ENCODE peak calls at places on chromosomes 7 and 10, in seven cellular contexts. L is IMR-90, K is foreskin keratinocyte, H is heart right ventricle, T is body of pancreas, R is lung, U is lower lobe of right lung. V is an unnamed sample.

GRCh38 chr7:72818663-72819366 is 9.2 kb downstream of the TYW1B start:
- ATAC-seq in L (no peak), K (no peak), H (no peak), T (no peak), R (no peak), U (peak; percentile 42), V (no peak)

GRCh38 chr7:92044148-92044547 is 90.1 kb downstream of the CYP51A1 start:
- ATAC-seq in L (no peak), K (no peak), H (no peak), T (no peak), R (no peak), U (no peak), V (no peak)

GRCh38 chr10:61084493-61084892 is 140.5 kb upstream of the RHOBTB1 start:
- ATAC-seq in L (no peak), K (no peak), H (no peak), T (no peak), R (no peak), U (no peak), V (no peak)

GRCh38 chr10:33489606-33490176 is 155.2 kb upstream of the NRP1 start:
- ATAC-seq in L (peak; percentile 11), K (no peak), H (no peak), T (no peak), R (no peak), U (peak; percentile 23), V (peak; percentile 46)

GRCh38 chr7:24477807-24478655 is 95.2 kb upstream of the PALS2 start:
- ATAC-seq in L (peak; percentile 98), K (peak; percentile 25), H (peak; percentile 79), T (peak; percentile 79), R (peak; percentile 55), U (peak; percentile 51), V (peak; percentile 77)

GRCh38 chr10:117312430-117312829 is 62.8 kb downstream of the PDZD8 start:
- ATAC-seq in L (no peak), K (no peak), H (no peak), T (peak; percentile 24), R (no peak), U (no peak), V (no peak)

GRCh38 chr7:104363355-104363754 is 35.0 kb downstream of the LHFPL3 start:
- ATAC-seq in L (no peak), K (no peak), H (no peak), T (no peak), R (no peak), U (no peak), V (no peak)

GRCh38 chr7:137036768-137037167 is 168.3 kb downstream of the CHRM2 start:
- ATAC-seq in L (peak; percentile 66), K (no peak), H (no peak), T (no peak), R (peak; percentile 64), U (peak; percentile 64), V (no peak)

GRCh38 chr10:35916791-35917190 is 274.7 kb upstream of the FZD8 start:
- ATAC-seq in L (peak; percentile 38), K (no peak), H (peak; percentile 47), T (no peak), R (no peak), U (no peak), V (no peak)

GRCh38 chr7:105256621-105257283 is 132.0 kb downstream of the SRPK2 start:
- ATAC-seq in L (no peak), K (peak; percentile 46), H (no peak), T (no peak), R (peak; percentile 19), U (peak; percentile 70), V (no peak)

GRCh38 chr10:11646450-11646849 is 35.0 kb upstream of the USP6NL start:
- ATAC-seq in L (no peak), K (no peak), H (no peak), T (no peak), R (no peak), U (no peak), V (no peak)
- H3K27ac ChIP-seq in L (no peak overlapping the region), K (no peak overlapping the region), H (no peak overlapping the region), T (no peak overlapping the region), R (no peak overlapping the region), U (no peak overlapping the region), V (no peak overlapping the region)

GRCh38 chr7:87851242-87851641 is 24.9 kb downstream of the SLC25A40 start:
- ATAC-seq in L (peak; percentile 40), K (no peak), H (no peak), T (no peak), R (no peak), U (no peak), V (no peak)

GRCh38 chr7:87853237-87853864 is 22.8 kb downstream of the SLC25A40 start:
- ATAC-seq in L (peak; percentile 24), K (peak; percentile 88), H (no peak), T (no peak), R (no peak), U (no peak), V (no peak)

DNA sequence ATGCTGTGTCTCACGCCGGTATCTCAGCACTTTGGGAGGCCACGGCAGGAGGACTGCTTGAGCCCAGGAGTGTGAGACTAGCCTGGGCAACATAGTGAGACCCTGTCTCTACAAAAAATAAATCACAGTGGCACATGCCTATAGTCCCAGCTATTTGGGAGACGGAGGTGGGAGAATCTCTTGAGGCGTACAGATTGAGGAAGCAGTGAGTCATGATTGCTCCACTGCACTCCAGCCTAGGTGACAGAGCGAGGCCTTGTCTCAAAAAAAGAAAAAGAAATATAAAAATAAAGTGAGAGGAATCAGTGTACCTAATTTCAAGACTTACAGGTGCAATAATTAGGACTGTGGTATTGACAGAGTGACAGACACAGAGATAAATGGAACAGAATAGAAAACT is 23.9 kb downstream of the SLC25A40 start:
- ATAC-seq in L (no peak), K (no peak), H (no peak), T (no peak), R (no peak), U (peak; percentile 29), V (no peak)
- H3K4me1 ChIP-seq in L (peaks cover 2% of the 10 kb centered on the region), K (no peaks in the 10 kb centered on the region), H (no peaks in the 10 kb centered on the region), T (no peaks in the 10 kb centered on the region), R (no peaks in the 10 kb centered on the region), U (no peaks in the 10 kb centered on the region), V (no peaks in the 10 kb centered on the region)

DNA sequence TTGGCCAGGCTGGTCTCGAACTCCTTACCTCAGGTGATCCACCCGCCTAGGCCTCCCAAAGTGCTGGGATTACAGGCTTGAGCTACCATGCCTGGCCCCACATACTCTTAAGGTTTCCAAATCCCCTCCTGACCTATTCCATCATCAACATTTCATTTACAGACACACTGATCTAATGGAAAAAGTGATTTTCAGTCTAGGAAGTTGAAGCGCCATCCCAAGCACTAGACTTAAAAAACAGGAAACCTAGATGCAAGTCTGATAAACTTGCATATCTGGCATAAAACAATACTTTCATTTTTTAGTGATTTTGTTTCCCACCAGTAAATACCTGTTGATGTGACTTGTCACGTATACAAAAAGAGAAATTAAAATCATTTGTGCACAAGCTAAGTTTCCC is 44.0 kb downstream of the DNMBP start:
- ATAC-seq in L (no peak), K (no peak), H (no peak), T (no peak), R (no peak), U (no peak), V (no peak)
- H3K27ac ChIP-seq in L (no peak overlapping the region), K (peak overlapping the region; percentile 23), H (peak overlapping the region; percentile 7), T (no peak overlapping the region), R (peak overlapping the region; percentile 16), U (no peak overlapping the region), V (no peak overlapping the region)

GRCh38 chr10:24589265-24589664 is 134.4 kb downstream of the ARHGAP21 start:
- ATAC-seq in L (no peak), K (no peak), H (no peak), T (no peak), R (no peak), U (no peak), V (no peak)
- H3K4me1 ChIP-seq in L (no peaks in the 10 kb centered on the region), K (no peaks in the 10 kb centered on the region), H (no peaks in the 10 kb centered on the region), T (no peaks in the 10 kb centered on the region), R (no peaks in the 10 kb centered on the region), U (no peaks in the 10 kb centered on the region), V (no peaks in the 10 kb centered on the region)

DNA sequence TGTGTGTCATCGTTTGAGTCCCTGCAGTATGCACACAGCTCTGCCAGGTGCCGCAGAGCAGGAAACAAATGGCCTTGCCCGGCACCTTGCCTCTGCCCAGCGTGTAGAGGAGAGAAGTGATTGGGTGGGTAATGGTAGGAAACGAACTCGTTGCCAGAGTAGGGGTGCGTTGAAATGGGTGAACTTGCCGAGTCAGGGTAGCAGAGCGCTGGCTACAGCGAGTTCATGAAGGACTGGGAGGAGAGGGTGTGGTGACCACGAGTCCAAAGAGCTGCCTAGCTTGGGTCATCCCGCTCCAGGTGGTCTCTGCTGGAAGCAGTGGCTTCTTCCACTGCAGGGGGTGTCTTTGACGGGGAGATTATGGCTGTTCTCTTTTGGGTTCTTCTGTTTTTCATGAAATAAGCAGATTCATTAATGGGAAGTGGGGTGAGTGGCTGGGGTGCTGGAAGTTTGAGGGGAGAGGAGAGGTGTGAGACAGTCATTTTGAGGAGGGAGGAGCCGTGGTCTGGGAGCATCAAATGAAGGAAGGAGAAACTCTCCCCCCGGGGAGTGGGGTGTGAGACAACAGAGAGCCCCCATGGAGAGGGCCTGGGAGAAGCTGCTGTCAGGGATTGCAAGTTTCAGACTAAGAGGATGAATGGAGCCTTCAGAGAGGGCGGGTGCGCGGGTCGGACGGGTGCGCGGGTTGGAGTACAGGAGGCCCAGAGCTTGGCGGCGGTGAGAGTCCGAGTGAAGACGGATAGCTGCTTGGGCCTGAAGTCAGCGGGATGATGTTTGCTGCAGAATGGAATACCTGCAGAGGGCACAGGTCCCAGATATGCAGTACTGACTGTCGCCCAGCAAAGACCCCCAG is 26.2 kb downstream of the PPP2R2D start:
- ATAC-seq in L (no peak), K (no peak), H (no peak), T (no peak), R (no peak), U (no peak), V (no peak)
- H3K27ac ChIP-seq in L (no peak overlapping the region), K (no peak overlapping the region), H (no peak overlapping the region), T (no peak overlapping the region), R (no peak overlapping the region), U (no peak overlapping the region), V (no peak overlapping the region)

GRCh38 chr10:14562197-14562596 is 212.5 kb downstream of the FAM107B start:
- ATAC-seq in L (no peak), K (no peak), H (no peak), T (no peak), R (no peak), U (no peak), V (no peak)
- H3K4me1 ChIP-seq in L (peaks cover 20% of the 10 kb centered on the region), K (peaks cover 4% of the 10 kb centered on the region), H (no peaks in the 10 kb centered on the region), T (peaks cover 56% of the 10 kb centered on the region), R (peaks cover 7% of the 10 kb centered on the region), U (peaks cover 55% of the 10 kb centered on the region), V (no peaks in the 10 kb centered on the region)

DNA sequence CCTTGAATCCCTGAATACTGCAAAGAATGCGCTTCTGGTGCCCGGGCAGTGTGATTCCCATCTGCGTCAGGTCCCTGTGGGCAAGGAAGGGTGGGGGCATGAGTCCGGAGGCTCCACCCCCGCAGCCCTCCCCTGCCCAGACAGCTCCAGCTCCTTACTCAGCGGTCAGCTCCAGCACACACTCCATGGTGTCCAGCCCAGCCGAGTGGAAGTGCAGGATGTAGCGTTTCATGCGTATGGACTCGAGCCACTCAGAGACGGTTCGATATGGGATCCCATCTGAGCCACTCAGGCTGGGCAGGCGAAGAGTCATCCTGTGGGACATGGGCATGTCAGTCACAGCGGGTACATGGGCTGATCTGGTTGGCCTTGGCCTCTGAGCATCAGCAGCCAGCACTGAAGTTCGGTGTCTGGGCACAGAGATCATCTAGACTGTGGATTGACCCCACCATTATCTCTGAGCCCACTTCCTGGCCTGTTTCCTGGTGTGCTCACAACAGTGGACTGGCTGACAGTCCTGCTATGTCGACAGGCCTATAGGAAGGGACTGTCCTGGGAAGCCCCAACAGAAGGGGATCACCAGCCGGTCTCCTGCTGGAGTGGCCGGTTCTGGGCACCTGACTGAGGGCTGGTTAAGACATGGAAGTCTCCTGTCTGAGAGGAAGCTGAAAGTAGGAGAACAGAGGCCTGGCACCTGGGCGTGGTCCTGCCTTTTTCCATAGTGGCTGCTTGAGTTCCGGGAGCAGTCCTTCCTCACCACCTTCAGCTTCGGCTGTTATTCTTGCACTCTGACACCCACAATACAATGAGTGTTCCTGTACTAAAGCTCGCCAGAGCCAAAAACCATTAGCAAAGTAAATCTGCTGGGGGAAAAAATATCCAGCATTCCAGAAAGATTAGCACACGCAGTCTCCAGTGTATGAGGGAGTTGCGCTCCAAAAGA is 10.6 kb downstream of the ZYX start:
- ATAC-seq in L (peak; percentile 16), K (no peak), H (peak; percentile 73), T (peak; percentile 73), R (peak; percentile 24), U (peak; percentile 45), V (peak; percentile 87)
- H3K27ac ChIP-seq in L (peak overlapping the region; percentile 45), K (no peak overlapping the region), H (peak overlapping the region; percentile 74), T (peak overlapping the region; percentile 80), R (peak overlapping the region; percentile 45), U (peak overlapping the region; percentile 79), V (peak overlapping the region; percentile 99)